ENCODE peak calls at places on chromosomes 12 and 14, in eight cellular contexts. J is HCT116, U is psoas muscle, C is lower lobe of right lung, N is fibroblast of pulmonary artery, B is IMR-90, A is AG04450, Z is GM12878. T is an unnamed sample.
A peak's percentile ranks its signal among the peaks of the same experiment; 100 is the strongest.

GRCh38 chr12:13442457-13442856 is 245.9 kb downstream of the EMP1 start:
- DNase-seq in A (no peak), B (no peak), N (no peak), Z (no peak), J (no peak), U (no peak), C (no peak), T (no peak)

GRCh38 chr12:71183018-71183417 is 25.2 kb upstream of the TSPAN8 start:
- DNase-seq in U (no peak), Z (no peak), N (peak; percentile 73), A (no peak), B (no peak), C (no peak), J (peak; percentile 44), T (no peak)

GRCh38 chr12:66596189-66596588 is 82.7 kb downstream of the GRIP1 start:
- DNase-seq in C (no peak), N (peak; percentile 28), U (no peak), B (peak; percentile 7), J (no peak), A (no peak), Z (no peak), T (no peak)

GRCh38 chr14:69715725-69716482 is 51.0 kb upstream of the SRSF5 start:
- DNase-seq in J (no peak), B (peak; percentile 70), Z (no peak), C (peak; percentile 71), A (peak; percentile 63), U (peak; percentile 60), N (peak; percentile 98), T (peak; percentile 45)

GRCh38 chr12:19288603-19289244 is 150.6 kb upstream of the AEBP2 start:
- DNase-seq in N (peak; percentile 60), B (peak; percentile 44), C (no peak), Z (no peak), J (peak; percentile 22), U (no peak), A (no peak), T (no peak)

GRCh38 chr12:104603545-104603973 is 146.8 kb downstream of the CHST11 start:
- DNase-seq in J (peak; percentile 74), U (no peak), Z (no peak), A (no peak), N (no peak), B (peak; percentile 61), C (no peak), T (no peak)

GRCh38 chr12:57904848-57905811 is 36.2 kb upstream of the ATP23 start:
- DNase-seq in U (peak; percentile 90), J (peak; percentile 89), Z (peak; percentile 46), C (peak; percentile 82), B (peak; percentile 88), N (peak; percentile 93), A (peak; percentile 73), T (no peak)

GRCh38 chr14:105060751-105061427 is 4.3 kb downstream of the GPR132 start:
- DNase-seq in J (no peak), A (no peak), B (no peak), U (peak; percentile 71), C (peak; percentile 78), Z (no peak), N (no peak), T (no peak)

GRCh38 chr14:99357856-99358390 is 85.9 kb upstream of the BCL11B start:
- DNase-seq in A (no peak), J (no peak), U (no peak), N (no peak), Z (no peak), C (no peak), B (no peak), T (no peak)

GRCh38 chr12:50537538-50537919 is 32.7 kb downstream of the DIP2B start:
- DNase-seq in A (no peak), U (no peak), Z (no peak), N (no peak), B (peak; percentile 85), C (no peak), J (peak; percentile 56), T (no peak)

GRCh38 chr12:30795660-30796507 is 41.1 kb upstream of the CAPRIN2 start:
- DNase-seq in U (peak; percentile 73), N (peak; percentile 87), J (peak; percentile 64), A (no peak), C (peak; percentile 71), B (peak; percentile 80), Z (no peak), T (no peak)
- TF ChIP-seq CTCF in U (peak; percentile 24), N (no peak), J (no peak), A (peak; percentile 10), C (no peak), B (peak; percentile 6), Z (no peak), T (peak; percentile 20)

GRCh38 chr14:76175942-76176341 is 24.2 kb downstream of the GPATCH2L start:
- DNase-seq in B (no peak), U (no peak), C (no peak), N (no peak), A (no peak), Z (no peak), J (no peak), T (no peak)

GRCh38 chr14:76169776-76170175 is 18.1 kb downstream of the GPATCH2L start:
- DNase-seq in B (no peak), U (no peak), Z (no peak), N (no peak), J (no peak), A (no peak), C (no peak), T (no peak)

GRCh38 chr14:76174982-76175381 is 23.3 kb downstream of the GPATCH2L start:
- DNase-seq in B (no peak), A (no peak), C (no peak), N (no peak), J (no peak), Z (no peak), U (no peak), T (no peak)
- H3K4me3 ChIP-seq in B (no peak overlapping the region), A (no peak overlapping the region), C (no peak overlapping the region), N (no peak overlapping the region), J (no peak overlapping the region), Z (no peak overlapping the region), U (no peak overlapping the region), T (no peak overlapping the region)

GRCh38 chr12:15014708-15015107 is 41.9 kb downstream of the PDE6H start:
- DNase-seq in C (no peak), A (no peak), B (no peak), N (no peak), J (no peak), Z (no peak), U (no peak), T (no peak)

GRCh38 chr12:15013634-15014169 is 40.9 kb downstream of the PDE6H start:
- DNase-seq in Z (no peak), J (no peak), A (no peak), U (no peak), C (no peak), N (no peak), B (no peak), T (no peak)

GRCh38 chr12:15015121-15015520 is 42.3 kb downstream of the PDE6H start:
- DNase-seq in J (no peak), C (no peak), Z (no peak), N (no peak), A (no peak), B (no peak), U (no peak), T (no peak)

GRCh38 chr12:15011162-15011561 is 38.3 kb downstream of the PDE6H start:
- DNase-seq in N (no peak), C (no peak), A (no peak), Z (no peak), J (no peak), U (no peak), B (no peak), T (no peak)
- TF ChIP-seq CTCF in N (peak; percentile 25), C (no peak), A (peak; percentile 29), Z (peak; percentile 13), J (peak; percentile 5), U (no peak), B (no peak), T (no peak)

GRCh38 chr12:3200779-3201738 is 123.9 kb downstream of the TSPAN9 start:
- DNase-seq in N (no peak), U (no peak), B (no peak), J (no peak), A (no peak), C (no peak), Z (no peak), T (no peak)
- H3K4me3 ChIP-seq in N (peak overlapping the region; percentile 50), U (peak overlapping the region; percentile 71), B (peak overlapping the region; percentile 51), J (no peak overlapping the region), A (peak overlapping the region; percentile 65), C (peak overlapping the region; percentile 48), Z (no peak overlapping the region), T (peak overlapping the region; percentile 57)

DNA sequence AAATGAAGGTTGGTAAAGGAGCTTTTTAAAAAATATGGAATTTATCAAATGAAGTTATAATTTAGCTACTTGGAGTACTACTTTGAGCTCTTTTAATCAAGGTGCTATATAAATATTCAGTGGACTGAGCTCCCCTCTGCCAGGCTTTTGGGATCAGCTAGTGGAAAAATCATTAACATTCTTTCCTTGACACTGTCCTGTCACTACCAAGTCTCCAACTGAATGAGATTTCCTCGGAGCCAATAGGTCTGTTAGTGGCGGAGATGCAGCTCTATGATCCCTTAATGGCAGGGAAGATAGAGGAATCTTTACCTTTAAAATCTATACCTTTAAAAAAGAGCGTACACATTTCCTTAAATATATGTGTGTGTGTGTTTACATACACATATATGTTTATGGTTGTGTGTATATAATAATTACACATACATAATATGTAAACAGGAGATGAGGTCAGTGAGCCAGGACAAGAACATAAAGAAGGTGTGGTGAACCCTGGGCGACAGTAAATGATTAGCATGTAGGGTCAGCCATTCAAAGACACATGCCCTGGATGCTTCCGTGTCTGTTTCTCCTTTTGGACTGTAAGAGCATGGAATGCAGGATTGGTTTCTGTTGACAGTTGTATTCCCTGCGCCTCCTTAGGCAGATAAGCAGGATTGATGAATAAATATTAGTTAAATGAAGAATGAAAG is 47.7 kb upstream of the ATP2A2 start:
- DNase-seq in C (no peak), U (no peak), J (no peak), Z (no peak), A (no peak), B (no peak), N (no peak), T (no peak)
- TF ChIP-seq CTCF in C (no peak), U (no peak), J (no peak), Z (no peak), A (no peak), B (no peak), N (no peak), T (no peak)

DNA sequence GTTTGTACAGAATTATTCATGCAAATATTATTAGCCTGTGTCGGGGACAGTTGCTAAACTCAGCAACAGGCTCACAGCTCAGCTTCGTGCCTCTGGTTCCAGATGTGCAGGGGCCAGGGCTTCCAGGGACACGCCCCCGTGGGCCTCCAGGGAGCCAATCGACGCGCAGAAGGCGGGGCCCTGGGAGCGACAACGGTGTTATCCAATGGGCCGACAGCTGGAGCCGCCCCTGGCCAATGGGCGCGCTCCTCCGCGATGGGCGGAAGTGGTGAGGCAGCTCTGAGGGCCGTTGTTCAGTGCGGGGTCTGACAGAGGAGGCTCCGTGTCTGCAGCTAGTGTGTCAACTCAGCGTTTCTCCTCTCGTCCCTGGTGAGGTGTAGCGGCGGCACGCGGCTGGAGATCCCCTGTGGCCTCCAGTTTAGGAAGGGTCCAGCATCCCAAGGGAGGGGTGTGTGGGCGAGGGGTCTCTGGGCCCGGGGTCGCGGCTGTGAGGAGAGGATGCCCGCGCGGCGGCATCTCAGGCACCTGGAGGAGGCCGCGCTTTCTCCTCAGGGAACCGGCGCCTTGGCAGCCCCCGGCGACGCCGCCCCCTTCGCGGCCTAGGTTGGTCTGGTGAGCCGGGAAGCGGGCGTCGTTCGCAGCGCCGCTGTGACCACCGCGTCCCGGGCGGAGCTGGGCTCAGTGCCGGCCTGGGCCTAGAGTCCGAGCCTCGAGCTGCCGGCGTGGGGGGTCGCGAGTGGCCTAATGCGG is at the start of gene TRAFD1:
- DNase-seq in U (peak; percentile 99), Z (peak; percentile 92), B (peak; percentile 96), J (peak; percentile 91), N (peak; percentile 97), A (peak; percentile 92), C (peak; percentile 97), T (peak; percentile 64)
- H3K4me3 ChIP-seq in U (peak within 1 kb of the TSS; percentile 94), Z (peak within 1 kb of the TSS; percentile 98), B (peak within 1 kb of the TSS; percentile 83), J (peak within 1 kb of the TSS; percentile 93), N (peak within 1 kb of the TSS; percentile 90), A (peak within 1 kb of the TSS; percentile 97), C (peak within 1 kb of the TSS; percentile 87), T (peak within 1 kb of the TSS; percentile 71)

T was measured in AG04449.